ENCODE peak calls at places on chromosomes 6 and 20, in six cellular contexts. N, Z, I, T, M and U are unnamed samples. For H3K36me3, the result is how much of the 10 kb centered on the place peaks cover.

GRCh38 chr6:77551135-77551534 is 87.8 kb upstream of the HTR1B start:
- DNase-seq in T (no peak), Z (no peak), I (no peak), M (no peak), N (no peak), U (no peak)

GRCh38 chr6:49202923-49203322 is 260.1 kb downstream of the MMUT start:
- DNase-seq in M (no peak), I (no peak), T (no peak), Z (no peak), N (no peak), U (no peak)

GRCh38 chr6:126890055-126890454 is 228.4 kb upstream of the RSPO3 start:
- DNase-seq in T (no peak), M (no peak), N (no peak), I (no peak), Z (peak), U (no peak)

GRCh38 chr6:160146454-160147145 is 25.0 kb downstream of the SLC22A1 start:
- DNase-seq in I (no peak), N (no peak), M (no peak), T (no peak), Z (no peak), U (no peak)

GRCh38 chr6:138428943-138429616 is 25.1 kb downstream of the HEBP2 start:
- DNase-seq in M (peak), Z (peak), N (peak), I (peak), T (peak), U (peak)

GRCh38 chr20:23200914-23201313 is 114.8 kb upstream of the CD93 start:
- DNase-seq in N (peak), M (peak), Z (peak), T (peak), I (peak), U (no peak)

GRCh38 chr20:5488823-5489222 is 172.1 kb upstream of the PROKR2 start:
- DNase-seq in I (no peak), M (no peak), Z (no peak), T (no peak), N (no peak), U (no peak)

GRCh38 chr6:128363424-128363823 is 157.0 kb downstream of the PTPRK start:
- DNase-seq in N (no peak), M (no peak), T (no peak), Z (no peak), I (no peak), U (no peak)

GRCh38 chr6:148179786-148180185 is 162.9 kb upstream of the SASH1 start:
- DNase-seq in M (peak), N (peak), Z (no peak), T (peak), I (peak), U (no peak)

GRCh38 chr20:17504326-17504897 is 26.8 kb downstream of the BFSP1 start:
- DNase-seq in Z (peak), T (peak), N (no peak), I (no peak), M (no peak), U (no peak)

GRCh38 chr6:106170030-106170791 is 84.1 kb downstream of the PRDM1 start:
- DNase-seq in Z (no peak), T (no peak), M (no peak), I (no peak), N (no peak), U (no peak)

GRCh38 chr20:57748601-57749130 is 38.9 kb upstream of the PMEPA1 start:
- DNase-seq in M (peak), N (peak), I (peak), Z (peak), T (no peak), U (no peak)

GRCh38 chr6:30163090-30163917 is at the start of gene TRIM15:
- DNase-seq in I (peak), T (peak), Z (no peak), M (no peak), N (peak), U (no peak)

GRCh38 chr6:88220493-88220892 is 54.3 kb upstream of the CNR1 start:
- DNase-seq in Z (no peak), I (peak), T (peak), N (no peak), M (peak), U (peak)

GRCh38 chr6:106155219-106155830 is 69.2 kb downstream of the PRDM1 start:
- DNase-seq in Z (no peak), T (no peak), N (no peak), M (no peak), I (no peak), U (no peak)

GRCh38 chr20:36350439-36350838 is 44.3 kb downstream of the DLGAP4 start:
- DNase-seq in I (no peak), M (no peak), N (no peak), Z (no peak), T (no peak), U (no peak)

GRCh38 chr20:5691918-5692618 is 58.1 kb upstream of the SHLD1 start:
- DNase-seq in Z (no peak), N (no peak), M (no peak), T (no peak), I (no peak), U (peak)

GRCh38 chr6:75436869-75437268 is 56.7 kb downstream of the FILIP1 start:
- DNase-seq in N (no peak), I (no peak), Z (no peak), M (no peak), T (no peak), U (no peak)

GRCh38 chr6:99294786-99295185 is 54.7 kb downstream of the FAXC start:
- DNase-seq in M (no peak), Z (no peak), I (no peak), T (no peak), N (no peak), U (no peak)

GRCh38 chr20:59933296-59933848 is at the start of gene SYCP2:
- DNase-seq in I (no peak), N (no peak), Z (peak), M (no peak), T (peak), U (no peak)

GRCh38 chr6:82068721-82069120 is 178.8 kb downstream of the IBTK start:
- DNase-seq in T (no peak), Z (no peak), N (no peak), M (no peak), I (no peak), U (no peak)

GRCh38 chr6:106360989-106361430 is 493 bp downstream of the CRYBG1 start:
- DNase-seq in I (peak), Z (peak), M (peak), N (no peak), T (peak), U (no peak)

GRCh38 chr6:56752009-56752408 is 109.3 kb upstream of the DST start:
- DNase-seq in M (peak), I (peak), Z (no peak), N (no peak), T (peak), U (no peak)

GRCh38 chr6:26118999-26119398 is 31.8 kb downstream of the HFE start:
- DNase-seq in M (peak), Z (no peak), T (no peak), I (peak), N (peak), U (no peak)

GRCh38 chr6:132199343-132199742 is 201.9 kb downstream of the MOXD1 start:
- DNase-seq in M (peak), I (no peak), N (no peak), T (no peak), Z (no peak), U (no peak)

GRCh38 chr6:10510592-10511367 is 10.4 kb upstream of the GCNT2 start:
- DNase-seq in I (peak), M (peak), Z (peak), N (peak), T (peak), U (peak)

GRCh38 chr6:402901-403658 is 11.5 kb downstream of the IRF4 start:
- DNase-seq in T (no peak), M (peak), Z (no peak), N (no peak), I (no peak), U (no peak)

GRCh38 chr6:128757961-128758360 is 125.0 kb upstream of the LAMA2 start:
- DNase-seq in N (no peak), T (no peak), Z (no peak), M (no peak), I (no peak), U (no peak)

GRCh38 chr6:26536571-26537159 is 1.5 kb upstream of the HMGN4 start:
- DNase-seq in Z (peak), N (no peak), I (peak), T (peak), M (peak), U (peak)

GRCh38 chr20:32440069-32440757 is 82.1 kb downstream of the ASXL1 start:
- DNase-seq in M (no peak), I (no peak), T (no peak), N (no peak), Z (no peak), U (no peak)

GRCh38 chr6:79232696-79233462 is 1.6 kb downstream of the HMGN3 start:
- DNase-seq in M (no peak), N (no peak), Z (no peak), I (no peak), T (no peak), U (no peak)

GRCh38 chr6:156938143-156938542 is 161.0 kb downstream of the ARID1B start:
- DNase-seq in I (no peak), Z (no peak), M (no peak), N (no peak), T (no peak), U (no peak)

GRCh38 chr6:147283460-147283859 is 79.2 kb downstream of the STXBP5 start:
- DNase-seq in I (no peak), M (peak), Z (no peak), T (no peak), N (no peak), U (no peak)

DNA sequence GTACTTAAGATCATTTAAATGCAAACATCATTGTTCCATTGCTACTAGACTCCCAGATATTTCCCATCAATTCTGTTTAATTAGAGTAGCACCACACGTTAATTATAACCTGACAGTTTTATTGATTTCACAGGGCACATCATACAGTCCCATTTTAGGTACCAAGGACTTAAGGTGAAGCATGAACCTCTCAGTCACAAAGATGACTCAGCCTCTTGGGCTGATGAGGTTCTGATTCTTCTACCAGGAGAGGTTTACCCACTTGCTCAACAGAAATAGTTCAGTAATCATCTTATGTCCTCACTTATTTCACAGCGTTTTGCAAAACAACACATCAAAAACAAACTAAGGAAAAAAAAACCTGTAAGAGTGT is 98.5 kb downstream of the HIVEP2 start:
- DNase-seq in N (no peak), T (no peak), Z (no peak), I (no peak), M (peak), U (no peak)
- H3K4me3 ChIP-seq in N (no peak), T (no peak), Z (no peak), I (no peak), M (peak), U (peak)

GRCh38 chr20:63504642-63505041 is 5.8 kb upstream of the EEF1A2 start:
- DNase-seq in M (no peak), N (no peak), I (no peak), T (no peak), Z (no peak), U (no peak)
- H3K36me3 ChIP-seq in M (under half), N (under half), I (under half), T (under half), Z (under half), U (under half)

DNA sequence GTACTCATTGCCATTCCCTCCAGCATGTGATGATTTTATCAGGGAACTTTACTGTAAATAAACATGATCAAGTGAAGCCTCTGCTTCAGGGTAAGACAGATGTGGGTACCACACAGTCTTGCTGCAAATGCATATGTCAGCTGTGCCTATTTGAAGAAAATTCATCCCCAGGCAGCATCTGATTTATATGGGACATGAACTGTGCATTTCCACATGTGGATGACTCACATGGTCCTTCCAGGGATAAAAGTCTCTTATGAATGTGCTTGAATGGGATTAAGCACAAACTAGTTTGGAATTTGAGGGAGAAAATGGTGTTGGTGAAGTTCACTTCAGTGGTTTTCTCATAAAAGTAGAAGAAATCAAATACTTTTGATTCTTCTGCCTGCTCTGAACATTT is 274.5 kb downstream of the QKI start:
- DNase-seq in T (no peak), Z (peak), M (no peak), N (no peak), I (no peak), U (no peak)
- TF ChIP-seq EZH2phosphoT487 in T (no peak), Z (no peak), M (no peak), N (no peak), I (no peak), U (no peak)

DNA sequence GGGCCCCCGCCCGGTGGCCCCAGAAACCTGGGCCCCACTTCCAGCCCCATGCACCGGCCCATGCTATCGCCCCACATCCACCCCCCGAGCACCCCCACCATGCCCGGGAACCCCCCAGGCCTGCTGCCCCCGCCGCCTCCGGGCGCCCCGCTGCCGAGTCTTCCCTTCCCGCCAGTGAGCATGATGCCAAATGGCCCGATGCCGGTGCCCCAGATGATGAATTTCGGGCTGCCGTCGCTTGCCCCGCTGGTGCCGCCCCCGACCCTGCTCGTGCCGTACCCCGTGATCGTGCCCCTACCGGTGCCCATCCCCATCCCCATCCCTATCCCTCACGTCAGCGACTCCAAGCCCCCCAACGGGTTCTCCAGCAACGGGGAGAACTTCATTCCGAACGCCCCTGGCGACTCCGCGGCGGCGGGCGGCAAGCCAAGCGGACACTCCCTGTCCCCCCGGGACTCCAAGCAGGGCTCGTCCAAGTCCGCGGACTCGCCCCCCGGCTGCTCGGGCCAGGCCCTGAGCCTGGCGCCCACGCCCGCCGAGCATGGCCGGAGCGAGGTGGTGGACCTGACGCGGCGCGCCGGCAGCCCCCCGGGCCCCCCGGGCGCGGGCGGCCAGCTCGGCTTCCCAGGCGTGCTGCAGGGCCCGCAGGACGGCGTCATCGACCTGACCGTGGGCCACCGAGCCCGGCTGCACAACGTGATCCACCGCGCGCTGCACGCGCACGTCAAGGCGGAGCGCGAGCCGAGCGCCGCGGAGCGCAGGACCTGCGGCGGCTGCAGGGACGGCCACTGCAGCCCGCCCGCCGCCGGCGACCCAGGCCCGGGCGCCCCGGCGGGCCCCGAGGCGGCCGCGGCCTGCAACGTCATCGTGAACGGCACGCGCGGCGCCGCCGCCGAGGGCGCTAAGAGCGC is 144.5 kb downstream of the SOBP start:
- DNase-seq in M (no peak), Z (peak), I (no peak), T (peak), N (no peak), U (no peak)
- H3K4me3 ChIP-seq in M (no peak), Z (no peak), I (no peak), T (peak), N (no peak), U (no peak)

GRCh38 chr6:15517600-15517999 is 145.2 kb downstream of the DTNBP1 start:
- DNase-seq in T (no peak), N (no peak), I (no peak), Z (no peak), M (no peak), U (no peak)

GRCh38 chr6:15515660-15516375 is 147.0 kb downstream of the DTNBP1 start:
- DNase-seq in M (no peak), Z (no peak), T (no peak), N (no peak), I (no peak), U (no peak)

GRCh38 chr6:15518057-15518456 is 144.8 kb downstream of the DTNBP1 start:
- DNase-seq in M (no peak), Z (no peak), T (no peak), N (no peak), I (no peak), U (no peak)

GRCh38 chr6:15516378-15516777 is 146.4 kb downstream of the DTNBP1 start:
- DNase-seq in Z (no peak), M (no peak), T (no peak), N (no peak), I (no peak), U (no peak)

GRCh38 chr6:15516923-15517560 is 145.8 kb downstream of the DTNBP1 start:
- DNase-seq in I (no peak), M (no peak), T (no peak), Z (no peak), N (no peak), U (no peak)
- H3K36me3 ChIP-seq in I (under half), M (under half), T (half or more), Z (under half), N (under half), U (under half)